ENCODE peak calls at places on chromosomes 12 and 14, in eight cellular contexts. One of them, this sample, is unnamed.

GRCh38 chr14:85534435-85534834 is 4.5 kb downstream of the FLRT2 start:
- DNase-seq in CD4-positive, alpha-beta T cell: no peak
- DNase-seq in natural killer cell: no peak
- DNase-seq in astrocyte of the spinal cord: no peak
- DNase-seq in body of pancreas: peak
- DNase-seq in GM20000: peak
- DNase-seq in lower leg skin: peak
- DNase-seq in pancreas: no peak
- DNase-seq in this sample: no peak

GRCh38 chr14:24392327-24393098 is 6.3 kb upstream of the NYNRIN start:
- DNase-seq in body of pancreas: no peak
- DNase-seq in GM20000: no peak
- DNase-seq in astrocyte of the spinal cord: peak
- DNase-seq in natural killer cell: no peak
- DNase-seq in lower leg skin: no peak
- DNase-seq in CD4-positive, alpha-beta T cell: no peak
- DNase-seq in pancreas: no peak
- DNase-seq in this sample: no peak

GRCh38 chr12:42584539-42585174 is 4.9 kb downstream of the PRICKLE1 start:
- DNase-seq in pancreas: no peak
- DNase-seq in GM20000: no peak
- DNase-seq in body of pancreas: no peak
- DNase-seq in lower leg skin: no peak
- DNase-seq in natural killer cell: no peak
- DNase-seq in CD4-positive, alpha-beta T cell: no peak
- DNase-seq in astrocyte of the spinal cord: peak
- DNase-seq in this sample: no peak

GRCh38 chr14:64465208-64465821 is at the start of gene AKAP5:
- DNase-seq in astrocyte of the spinal cord: peak
- DNase-seq in CD4-positive, alpha-beta T cell: peak
- DNase-seq in pancreas: peak
- DNase-seq in GM20000: peak
- DNase-seq in natural killer cell: peak
- DNase-seq in lower leg skin: peak
- DNase-seq in body of pancreas: peak
- DNase-seq in this sample: peak

GRCh38 chr12:32030151-32030550 is 70.9 kb downstream of the RESF1 start:
- DNase-seq in body of pancreas: no peak
- DNase-seq in lower leg skin: no peak
- DNase-seq in astrocyte of the spinal cord: no peak
- DNase-seq in CD4-positive, alpha-beta T cell: no peak
- DNase-seq in GM20000: no peak
- DNase-seq in pancreas: no peak
- DNase-seq in natural killer cell: no peak
- DNase-seq in this sample: no peak

GRCh38 chr12:13093191-13093849 is 10.1 kb downstream of the GSG1 start:
- DNase-seq in CD4-positive, alpha-beta T cell: no peak
- DNase-seq in astrocyte of the spinal cord: peak
- DNase-seq in body of pancreas: no peak
- DNase-seq in lower leg skin: no peak
- DNase-seq in natural killer cell: no peak
- DNase-seq in pancreas: no peak
- DNase-seq in GM20000: no peak
- DNase-seq in this sample: no peak

GRCh38 chr12:53660064-53660463 is 15.8 kb downstream of the ATP5MC2 start:
- DNase-seq in astrocyte of the spinal cord: no peak
- DNase-seq in lower leg skin: no peak
- DNase-seq in body of pancreas: no peak
- DNase-seq in natural killer cell: no peak
- DNase-seq in GM20000: no peak
- DNase-seq in CD4-positive, alpha-beta T cell: no peak
- DNase-seq in pancreas: no peak
- DNase-seq in this sample: no peak

GRCh38 chr12:75378354-75378753 is 12.5 kb upstream of the GLIPR1L2 start:
- DNase-seq in lower leg skin: no peak
- DNase-seq in natural killer cell: no peak
- DNase-seq in astrocyte of the spinal cord: no peak
- DNase-seq in CD4-positive, alpha-beta T cell: no peak
- DNase-seq in body of pancreas: no peak
- DNase-seq in GM20000: no peak
- DNase-seq in pancreas: no peak
- DNase-seq in this sample: no peak

GRCh38 chr12:5944688-5945070 is 380 bp downstream of the ANO2 start:
- DNase-seq in CD4-positive, alpha-beta T cell: no peak
- DNase-seq in lower leg skin: no peak
- DNase-seq in astrocyte of the spinal cord: no peak
- DNase-seq in natural killer cell: no peak
- DNase-seq in body of pancreas: no peak
- DNase-seq in pancreas: no peak
- DNase-seq in GM20000: no peak
- DNase-seq in this sample: no peak

GRCh38 chr14:37813746-37814145 is 218.3 kb downstream of the TTC6 start:
- DNase-seq in natural killer cell: no peak
- DNase-seq in CD4-positive, alpha-beta T cell: no peak
- DNase-seq in body of pancreas: no peak
- DNase-seq in GM20000: no peak
- DNase-seq in pancreas: no peak
- DNase-seq in lower leg skin: no peak
- DNase-seq in astrocyte of the spinal cord: no peak
- DNase-seq in this sample: no peak

GRCh38 chr14:90496379-90496778 is 99.5 kb downstream of the CALM1 start:
- DNase-seq in GM20000: no peak
- DNase-seq in body of pancreas: no peak
- DNase-seq in astrocyte of the spinal cord: no peak
- DNase-seq in lower leg skin: peak
- DNase-seq in natural killer cell: no peak
- DNase-seq in CD4-positive, alpha-beta T cell: no peak
- DNase-seq in pancreas: no peak
- DNase-seq in this sample: no peak

GRCh38 chr14:22384974-22385526 is 204.0 kb downstream of the DAD1 start:
- DNase-seq in lower leg skin: no peak
- DNase-seq in body of pancreas: no peak
- DNase-seq in GM20000: no peak
- DNase-seq in CD4-positive, alpha-beta T cell: no peak
- DNase-seq in pancreas: no peak
- DNase-seq in astrocyte of the spinal cord: no peak
- DNase-seq in natural killer cell: no peak
- DNase-seq in this sample: no peak

GRCh38 chr14:67420102-67420739 is 8.3 kb upstream of the PLEK2 start:
- DNase-seq in body of pancreas: peak
- DNase-seq in lower leg skin: no peak
- DNase-seq in astrocyte of the spinal cord: no peak
- DNase-seq in pancreas: no peak
- DNase-seq in CD4-positive, alpha-beta T cell: no peak
- DNase-seq in natural killer cell: no peak
- DNase-seq in GM20000: no peak
- DNase-seq in this sample: no peak

GRCh38 chr12:103840881-103841689 is at the start of gene NT5DC3:
- DNase-seq in pancreas: peak
- DNase-seq in astrocyte of the spinal cord: peak
- DNase-seq in CD4-positive, alpha-beta T cell: peak
- DNase-seq in lower leg skin: peak
- DNase-seq in GM20000: peak
- DNase-seq in body of pancreas: peak
- DNase-seq in natural killer cell: peak
- DNase-seq in this sample: peak

GRCh38 chr12:41293011-41293410 is 104.9 kb downstream of the PDZRN4 start:
- DNase-seq in natural killer cell: no peak
- DNase-seq in astrocyte of the spinal cord: no peak
- DNase-seq in pancreas: no peak
- DNase-seq in lower leg skin: no peak
- DNase-seq in body of pancreas: no peak
- DNase-seq in GM20000: no peak
- DNase-seq in CD4-positive, alpha-beta T cell: no peak
- DNase-seq in this sample: no peak

GRCh38 chr12:74449872-74450271 is 87.8 kb upstream of the ATXN7L3B start:
- DNase-seq in GM20000: no peak
- DNase-seq in body of pancreas: no peak
- DNase-seq in natural killer cell: no peak
- DNase-seq in astrocyte of the spinal cord: peak
- DNase-seq in pancreas: no peak
- DNase-seq in lower leg skin: no peak
- DNase-seq in CD4-positive, alpha-beta T cell: no peak
- DNase-seq in this sample: no peak

GRCh38 chr12:108630481-108631207 is 3.0 kb downstream of the SELPLG start:
- DNase-seq in lower leg skin: peak
- DNase-seq in natural killer cell: peak
- DNase-seq in body of pancreas: no peak
- DNase-seq in pancreas: no peak
- DNase-seq in GM20000: no peak
- DNase-seq in astrocyte of the spinal cord: no peak
- DNase-seq in CD4-positive, alpha-beta T cell: no peak
- DNase-seq in this sample: no peak

GRCh38 chr12:96070670-96071279 is 35.4 kb upstream of the LTA4H start:
- DNase-seq in GM20000: peak
- DNase-seq in pancreas: no peak
- DNase-seq in CD4-positive, alpha-beta T cell: no peak
- DNase-seq in lower leg skin: peak
- DNase-seq in body of pancreas: no peak
- DNase-seq in astrocyte of the spinal cord: peak
- DNase-seq in natural killer cell: no peak
- DNase-seq in this sample: no peak

GRCh38 chr14:102508774-102509743 is 517 bp downstream of the ANKRD9 start:
- DNase-seq in pancreas: peak
- DNase-seq in CD4-positive, alpha-beta T cell: no peak
- DNase-seq in natural killer cell: peak
- DNase-seq in GM20000: peak
- DNase-seq in astrocyte of the spinal cord: peak
- DNase-seq in lower leg skin: peak
- DNase-seq in body of pancreas: peak
- DNase-seq in this sample: no peak

DNA sequence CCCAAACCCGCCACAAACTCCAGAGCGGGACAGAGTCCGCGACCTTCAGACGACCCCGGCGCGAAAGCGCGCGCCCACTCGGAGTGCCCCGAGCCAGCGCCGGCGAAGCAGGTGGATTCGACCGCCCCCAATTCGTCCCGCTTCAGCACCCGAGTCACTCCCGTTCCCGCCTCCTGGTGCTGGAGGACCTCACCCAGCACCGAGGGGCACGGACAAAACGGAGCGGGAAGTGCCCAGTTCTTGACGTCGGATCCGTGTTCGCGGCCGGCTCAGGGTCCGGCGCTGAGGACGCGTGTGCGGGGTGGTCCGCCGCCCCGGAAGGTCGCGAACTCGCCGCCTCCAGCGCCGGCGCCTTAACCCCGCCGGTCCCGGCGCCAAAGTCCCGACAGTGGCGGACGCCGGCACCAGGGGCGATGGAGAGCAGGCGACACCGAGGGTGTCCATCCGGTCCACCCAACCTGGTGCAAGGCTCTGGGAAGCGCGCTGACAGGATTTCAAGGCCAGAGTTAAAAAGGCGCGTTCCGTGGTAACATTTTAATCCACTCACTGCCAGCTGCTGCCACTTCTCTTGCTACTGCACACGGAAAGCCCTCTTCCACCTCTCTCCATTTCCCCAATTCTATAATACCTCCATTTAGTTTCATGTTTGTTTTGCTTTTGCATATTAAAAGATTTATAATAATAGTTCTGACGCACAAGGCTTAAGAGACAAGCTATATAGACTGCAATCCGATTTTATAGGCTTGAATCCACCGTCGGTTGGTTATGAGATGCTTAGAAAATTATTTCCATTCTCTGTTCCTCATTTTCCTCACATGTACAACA is 240.0 kb upstream of the CPNE8 start:
- DNase-seq in body of pancreas: peak
- DNase-seq in CD4-positive, alpha-beta T cell: no peak
- DNase-seq in lower leg skin: no peak
- DNase-seq in pancreas: peak
- DNase-seq in GM20000: peak
- DNase-seq in astrocyte of the spinal cord: peak
- DNase-seq in natural killer cell: no peak
- DNase-seq in this sample: peak
- TF ChIP-seq CTCF in body of pancreas: peak
- TF ChIP-seq CTCF in CD4-positive, alpha-beta T cell: no peak
- TF ChIP-seq CTCF in lower leg skin: no peak
- TF ChIP-seq CTCF in pancreas: peak
- TF ChIP-seq CTCF in GM20000: peak
- TF ChIP-seq CTCF in astrocyte of the spinal cord: peak
- TF ChIP-seq CTCF in natural killer cell: no peak
- TF ChIP-seq CTCF in this sample: no peak

DNA sequence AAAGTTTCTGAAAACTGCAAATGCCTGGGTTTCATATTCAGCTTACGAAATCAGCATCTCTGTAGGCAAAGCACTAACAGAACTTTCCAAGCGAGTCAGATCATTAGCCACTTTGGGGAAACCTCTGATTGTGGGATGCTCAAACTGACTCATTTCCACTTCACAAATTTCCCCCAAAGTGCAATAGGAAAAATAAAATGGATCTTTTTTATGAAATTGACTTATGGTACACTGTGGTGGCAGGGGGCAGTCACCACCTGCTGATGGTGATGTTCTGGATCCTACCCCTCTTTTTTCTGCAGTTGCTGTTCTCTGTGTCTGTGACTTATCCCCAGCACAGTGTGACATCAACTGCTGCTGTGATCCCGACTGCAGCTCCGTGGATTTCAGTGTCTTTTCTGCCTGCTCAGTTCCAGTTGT is 5.6 kb downstream of the TCTN1 start:
- DNase-seq in lower leg skin: no peak
- DNase-seq in GM20000: peak
- DNase-seq in natural killer cell: no peak
- DNase-seq in astrocyte of the spinal cord: no peak
- DNase-seq in body of pancreas: no peak
- DNase-seq in pancreas: no peak
- DNase-seq in CD4-positive, alpha-beta T cell: no peak
- DNase-seq in this sample: peak
- TF ChIP-seq CTCF in lower leg skin: no peak
- TF ChIP-seq CTCF in GM20000: no peak
- TF ChIP-seq CTCF in natural killer cell: no peak
- TF ChIP-seq CTCF in astrocyte of the spinal cord: no peak
- TF ChIP-seq CTCF in body of pancreas: no peak
- TF ChIP-seq CTCF in pancreas: no peak
- TF ChIP-seq CTCF in CD4-positive, alpha-beta T cell: no peak
- TF ChIP-seq CTCF in this sample: peak

DNA sequence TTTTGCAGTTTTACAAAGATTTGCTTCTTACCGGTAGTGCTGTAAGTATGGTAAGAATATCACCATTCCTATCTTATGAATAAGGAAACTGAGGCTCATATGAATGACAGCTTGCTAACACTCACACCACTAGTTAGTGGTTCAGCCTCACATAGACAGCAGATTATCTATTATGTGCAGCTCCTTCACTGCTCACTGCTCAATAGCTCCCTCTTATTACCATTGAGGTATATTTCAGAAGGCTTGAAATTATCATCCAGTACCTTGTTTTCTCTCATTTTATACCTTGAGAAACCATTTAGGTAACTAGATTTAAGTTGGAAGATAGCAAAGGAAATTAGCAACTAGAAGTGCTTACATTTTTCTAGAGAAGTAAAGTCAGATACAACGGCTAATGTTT is 15.5 kb downstream of the RIC8B start:
- DNase-seq in astrocyte of the spinal cord: no peak
- DNase-seq in lower leg skin: no peak
- DNase-seq in natural killer cell: no peak
- DNase-seq in body of pancreas: no peak
- DNase-seq in CD4-positive, alpha-beta T cell: no peak
- DNase-seq in GM20000: no peak
- DNase-seq in pancreas: no peak
- DNase-seq in this sample: no peak
- TF ChIP-seq CTCF in astrocyte of the spinal cord: peak
- TF ChIP-seq CTCF in lower leg skin: no peak
- TF ChIP-seq CTCF in natural killer cell: no peak
- TF ChIP-seq CTCF in body of pancreas: no peak
- TF ChIP-seq CTCF in CD4-positive, alpha-beta T cell: no peak
- TF ChIP-seq CTCF in GM20000: peak
- TF ChIP-seq CTCF in pancreas: no peak
- TF ChIP-seq CTCF in this sample: peak

GRCh38 chr12:50167026-50167742 is at the start of gene CERS5:
- DNase-seq in natural killer cell: peak
- DNase-seq in GM20000: peak
- DNase-seq in astrocyte of the spinal cord: peak
- DNase-seq in body of pancreas: peak
- DNase-seq in pancreas: peak
- DNase-seq in lower leg skin: peak
- DNase-seq in CD4-positive, alpha-beta T cell: peak
- DNase-seq in this sample: peak
- TF ChIP-seq CTCF in natural killer cell: no peak
- TF ChIP-seq CTCF in GM20000: no peak
- TF ChIP-seq CTCF in astrocyte of the spinal cord: no peak
- TF ChIP-seq CTCF in body of pancreas: peak
- TF ChIP-seq CTCF in pancreas: peak
- TF ChIP-seq CTCF in lower leg skin: no peak
- TF ChIP-seq CTCF in CD4-positive, alpha-beta T cell: no peak
- TF ChIP-seq CTCF in this sample: no peak

This sample was measured in GM10248.